ENCODE peak calls at places on chromosomes 6 and 20, in ten cellular contexts. J, K, Z, W, P, S, U, F, A and R are unnamed samples.

GRCh38 chr20:63594043-63594561 is 20.1 kb upstream of the HELZ2 start:
- DNase-seq in J (no peak), K (peak), Z (no peak), W (no peak), P (peak), S (no peak), U (no peak), F (no peak), A (no peak), R (no peak)

GRCh38 chr6:64988148-64988547 is 718.9 kb downstream of the EYS start:
- DNase-seq in J (no peak), K (no peak), Z (no peak), W (no peak), P (no peak), S (no peak), U (no peak), F (no peak), A (no peak), R (no peak)

GRCh38 chr6:31058128-31058894 is 48.0 kb downstream of the MUC22 start:
- DNase-seq in J (no peak), K (no peak), Z (no peak), W (no peak), P (peak), S (peak), U (no peak), F (no peak), A (no peak), R (no peak)

GRCh38 chr6:145118224-145118623 is 617.1 kb downstream of the EPM2A start:
- DNase-seq in J (no peak), K (no peak), Z (no peak), W (no peak), P (no peak), S (no peak), U (no peak), F (no peak), A (no peak), R (no peak)

GRCh38 chr20:37846573-37846972 is 56.4 kb upstream of the VSTM2L start:
- DNase-seq in J (no peak), K (peak), Z (no peak), W (no peak), P (no peak), S (no peak), U (no peak), F (no peak), A (no peak), R (no peak)

GRCh38 chr20:37096415-37097039 is 730 bp upstream of the RBL1 start:
- DNase-seq in J (no peak), K (no peak), Z (no peak), W (no peak), P (no peak), S (no peak), U (no peak), F (no peak), A (no peak), R (no peak)

GRCh38 chr6:153787341-153787606 is 251.8 kb upstream of the OPRM1 start:
- DNase-seq in J (no peak), K (no peak), Z (no peak), W (no peak), P (no peak), S (peak), U (no peak), F (no peak), A (no peak), R (no peak)

GRCh38 chr6:29553268-29554057 is 6.1 kb downstream of the UBD start:
- DNase-seq in J (peak), K (peak), Z (no peak), W (peak), P (peak), S (peak), U (no peak), F (peak), A (peak), R (peak)

GRCh38 chr6:13453771-13454251 is 33.6 kb downstream of the GFOD1 start:
- DNase-seq in J (no peak), K (no peak), Z (no peak), W (no peak), P (no peak), S (no peak), U (no peak), F (no peak), A (no peak), R (no peak)

GRCh38 chr6:168247456-168248147 is 72.0 kb downstream of the DACT2 start:
- DNase-seq in J (no peak), K (no peak), Z (no peak), W (peak), P (no peak), S (peak), U (no peak), F (no peak), A (no peak), R (no peak)

GRCh38 chr6:142452993-142453392 is 151.2 kb downstream of the ADGRG6 start:
- DNase-seq in J (no peak), K (no peak), Z (no peak), W (no peak), P (no peak), S (no peak), U (no peak), F (no peak), A (no peak), R (no peak)

GRCh38 chr6:30357678-30358339 is 12.9 kb downstream of the RPP21 start:
- DNase-seq in J (peak), K (peak), Z (no peak), W (no peak), P (peak), S (peak), U (peak), F (peak), A (peak), R (peak)

GRCh38 chr20:6140947-6141346 is 18.1 kb upstream of the FERMT1 start:
- DNase-seq in J (no peak), K (peak), Z (no peak), W (no peak), P (no peak), S (no peak), U (no peak), F (no peak), A (no peak), R (no peak)

GRCh38 chr6:100924574-100924973 is 43.4 kb upstream of the ASCC3 start:
- DNase-seq in J (no peak), K (no peak), Z (no peak), W (no peak), P (no peak), S (no peak), U (no peak), F (no peak), A (no peak), R (no peak)

GRCh38 chr6:135250234-135250633 is 69.1 kb downstream of the MYB start:
- DNase-seq in J (no peak), K (no peak), Z (no peak), W (no peak), P (no peak), S (no peak), U (no peak), F (no peak), A (no peak), R (no peak)

GRCh38 chr20:33119725-33120720 is 40.6 kb downstream of the BPIFB4 start:
- DNase-seq in J (no peak), K (no peak), Z (no peak), W (no peak), P (no peak), S (no peak), U (no peak), F (no peak), A (no peak), R (no peak)

GRCh38 chr6:51934098-51934497 is 153.3 kb downstream of the PKHD1 start:
- DNase-seq in J (no peak), K (peak), Z (no peak), W (no peak), P (no peak), S (no peak), U (no peak), F (peak), A (no peak), R (no peak)

GRCh38 chr6:68967549-68968300 is 332.6 kb downstream of the ADGRB3 start:
- DNase-seq in J (peak), K (peak), Z (peak), W (peak), P (peak), S (peak), U (no peak), F (peak), A (peak), R (no peak)

GRCh38 chr6:20837189-20837588 is 302.9 kb downstream of the CDKAL1 start:
- DNase-seq in J (peak), K (no peak), Z (no peak), W (no peak), P (no peak), S (no peak), U (no peak), F (no peak), A (no peak), R (no peak)

GRCh38 chr20:15848126-15848525 is 725.1 kb downstream of the KIF16B start:
- DNase-seq in J (no peak), K (no peak), Z (no peak), W (no peak), P (no peak), S (no peak), U (no peak), F (no peak), A (no peak), R (no peak)

GRCh38 chr20:64238115-64238825 is 17.3 kb upstream of the PCMTD2 start:
- DNase-seq in J (no peak), K (peak), Z (no peak), W (peak), P (no peak), S (no peak), U (no peak), F (no peak), A (no peak), R (peak)

GRCh38 chr20:63580796-63581461 is 6.9 kb upstream of the HELZ2 start:
- DNase-seq in J (peak), K (peak), Z (no peak), W (no peak), P (no peak), S (no peak), U (peak), F (peak), A (no peak), R (no peak)

GRCh38 chr6:126195625-126196236 is 144.2 kb upstream of the CENPW start:
- DNase-seq in J (no peak), K (no peak), Z (no peak), W (no peak), P (no peak), S (no peak), U (no peak), F (no peak), A (no peak), R (no peak)

GRCh38 chr6:105799051-105799450 is 287.1 kb upstream of the PRDM1 start:
- DNase-seq in J (no peak), K (no peak), Z (no peak), W (no peak), P (no peak), S (no peak), U (no peak), F (no peak), A (no peak), R (no peak)